ENCODE peak calls at places on chromosomes 1 and 21, in seven cellular contexts. K is upper lobe of right lung, Y is activated T-cell treated with anti-CD3 and anti-CD28 coated beads for 24 hours, C is H7, I is SIG-M5, A is GM23248, N is posterior cingulate gyrus. O is an unnamed sample.

GRCh38 chr21:16708431-16708830 is 804.4 kb upstream of the CXADR start:
- DNase-seq in K (no peak), Y (no peak), C (no peak), I (no peak), A (peak; percentile 68), N (no peak), O (no peak)

GRCh38 chr1:925532-926421 is 2.1 kb downstream of the SAMD11 start:
- DNase-seq in K (no peak), Y (no peak), C (peak; percentile 88), I (no peak), A (peak; percentile 84), N (no peak), O (no peak)

GRCh38 chr1:222786107-222786506 is 28.7 kb upstream of the DISP1 start:
- DNase-seq in K (no peak), Y (no peak), C (no peak), I (no peak), A (no peak), N (no peak), O (no peak)

GRCh38 chr1:38123356-38123755 is 76.8 kb upstream of the POU3F1 start:
- DNase-seq in K (no peak), Y (no peak), C (peak; percentile 57), I (no peak), A (peak; percentile 74), N (no peak), O (no peak)

GRCh38 chr1:99704356-99704816 is 58.5 kb downstream of the PALMD start:
- DNase-seq in K (peak; percentile 64), Y (no peak), C (no peak), I (no peak), A (no peak), N (no peak), O (no peak)

GRCh38 chr1:17559618-17560419 is 20.3 kb downstream of the ARHGEF10L start:
- DNase-seq in K (no peak), Y (no peak), C (no peak), I (no peak), A (no peak), N (no peak), O (no peak)

GRCh38 chr1:223748405-223748772 is 36.0 kb downstream of the CAPN2 start:
- DNase-seq in K (no peak), Y (no peak), C (peak; percentile 76), I (no peak), A (peak; percentile 58), N (no peak), O (no peak)

GRCh38 chr1:18880585-18880984 is 21.1 kb upstream of the TAS1R2 start:
- DNase-seq in K (no peak), Y (no peak), C (no peak), I (no peak), A (no peak), N (no peak), O (no peak)

O was measured in naive thymus-derived CD4-positive, alpha-beta T cell.